ENCODE peak calls at places on chromosomes 3 and 15, in four cellular contexts. L is astrocyte of the spinal cord, Q is GM12865, T is fibroblast of pulmonary artery. X is an unnamed sample.

GRCh38 chr3:122975163-122975923 is 52.2 kb downstream of the SEMA5B start:
- DNase-seq in L (peak), Q (no peak), T (peak), X (peak)

GRCh38 chr3:10437995-10438901 is 67.1 kb downstream of the ATP2B2 start:
- DNase-seq in L (peak), Q (no peak), T (peak), X (no peak)

GRCh38 chr3:152961323-152961722 is 126.4 kb downstream of the P2RY1 start:
- DNase-seq in L (peak), Q (peak), T (peak), X (no peak)

GRCh38 chr15:96330450-96331140 is at the start of gene NR2F2:
- DNase-seq in L (peak), Q (peak), T (peak), X (peak)

GRCh38 chr15:71133734-71134464 is 18.6 kb downstream of the THSD4 start:
- DNase-seq in L (no peak), Q (no peak), T (no peak), X (peak)

GRCh38 chr15:45795487-45796069 is 160.7 kb downstream of the SQOR start:
- DNase-seq in L (peak), Q (peak), T (peak), X (peak)

GRCh38 chr3:31752305-31753049 is 219.8 kb downstream of the STT3B start:
- DNase-seq in L (no peak), Q (no peak), T (no peak), X (no peak)

GRCh38 chr3:141482250-141482937 is 4.4 kb upstream of the RASA2 start:
- DNase-seq in L (peak), Q (no peak), T (peak), X (peak)

GRCh38 chr3:172746476-172746875 is 4.0 kb upstream of the ECT2 start:
- DNase-seq in L (no peak), Q (no peak), T (peak), X (no peak)

GRCh38 chr15:39587910-39588530 is 7.1 kb downstream of the THBS1 start:
- DNase-seq in L (peak), Q (no peak), T (peak), X (no peak)

GRCh38 chr3:4656646-4657318 is 163.6 kb downstream of the ITPR1 start:
- DNase-seq in L (no peak), Q (no peak), T (no peak), X (no peak)
- TF ChIP-seq CTCF in L (no peak), Q (no peak), T (no peak), X (no peak)

DNA sequence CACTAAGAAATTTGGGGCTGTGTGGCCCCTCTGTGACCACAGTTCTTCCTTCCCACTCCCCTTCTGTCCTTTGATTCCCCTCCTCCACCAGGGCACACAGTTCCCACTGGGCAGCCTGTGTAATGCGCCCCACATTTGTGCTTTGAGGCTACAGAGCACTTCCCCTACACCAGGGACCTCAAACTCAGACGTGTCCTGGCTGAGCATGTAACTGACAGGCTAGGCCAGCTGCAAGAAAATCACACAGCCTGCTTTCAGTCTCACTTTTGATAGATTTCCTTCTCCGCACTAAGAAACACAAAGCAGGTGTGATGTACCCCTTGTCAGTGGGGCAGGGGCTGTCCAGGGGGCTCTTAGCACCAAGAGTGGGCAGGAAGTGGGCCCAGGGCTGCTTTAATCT is 29.6 kb downstream of the PRKCD start:
- DNase-seq in L (no peak), Q (peak), T (no peak), X (no peak)
- H3K4me3 ChIP-seq in L (no peak), Q (no peak), T (no peak), X (no peak)

DNA sequence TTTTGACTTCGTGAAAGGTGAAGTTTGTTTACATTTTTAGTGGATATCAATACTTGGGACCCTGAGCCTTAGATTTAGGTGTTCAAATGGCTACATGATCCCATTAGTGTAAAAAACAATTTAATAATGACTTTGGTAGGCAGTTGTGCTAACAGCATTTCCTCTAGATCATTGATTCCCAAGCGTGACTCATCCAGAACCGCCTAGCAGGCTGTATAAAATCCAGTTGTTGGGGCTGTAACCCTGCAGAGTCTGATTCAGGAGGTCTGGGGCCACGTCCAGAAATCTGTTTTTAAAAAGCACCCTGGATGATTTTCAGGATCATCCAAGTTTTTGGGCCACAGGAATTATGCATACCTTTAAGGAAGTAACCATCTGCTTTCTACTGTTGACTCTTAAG is 156.4 kb downstream of the TP63 start:
- DNase-seq in L (peak), Q (no peak), T (peak), X (no peak)
- TF ChIP-seq CTCF in L (no peak), Q (no peak), T (no peak), X (no peak)

GRCh38 chr15:38069001-38069400 is 134.6 kb downstream of the TMCO5A start:
- DNase-seq in L (peak), Q (peak), T (peak), X (peak)

GRCh38 chr15:38068600-38068999 is 134.2 kb downstream of the TMCO5A start:
- DNase-seq in L (peak), Q (no peak), T (no peak), X (no peak)

GRCh38 chr15:38070778-38071177 is 136.3 kb downstream of the TMCO5A start:
- DNase-seq in L (no peak), Q (no peak), T (no peak), X (no peak)

GRCh38 chr15:38071211-38071972 is 137.0 kb downstream of the TMCO5A start:
- DNase-seq in L (no peak), Q (no peak), T (no peak), X (no peak)

DNA sequence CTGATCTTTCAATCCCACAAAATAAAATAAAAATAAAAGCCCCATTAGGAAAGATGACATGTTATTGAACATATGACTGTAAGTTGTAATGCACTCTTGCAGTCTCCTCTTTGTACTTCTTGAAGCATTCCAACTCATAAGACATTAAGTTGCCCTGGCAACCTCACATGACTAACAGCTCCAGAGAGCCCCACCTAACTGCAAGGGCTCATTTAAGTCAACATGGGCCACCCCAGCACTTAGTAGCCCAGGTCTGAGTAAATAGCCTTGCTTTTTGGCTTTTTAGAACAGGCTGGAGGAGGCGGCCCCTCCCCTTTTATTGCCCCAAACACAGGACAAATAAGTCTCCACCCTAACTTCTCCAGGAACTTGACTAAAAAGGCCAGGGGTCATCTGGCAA is 135.1 kb downstream of the TMCO5A start:
- DNase-seq in L (peak), Q (peak), T (peak), X (no peak)
- H3K4me3 ChIP-seq in L (peak), Q (no peak), T (peak), X (peak)

GRCh38 chr15:88708256-88709054 is 69.6 kb downstream of the ISG20 start:
- DNase-seq in L (no peak), Q (no peak), T (peak), X (no peak)
- TF ChIP-seq CTCF in L (no peak), Q (no peak), T (no peak), X (no peak)